ENCODE peak calls at places on chromosomes 16 and 17, in nine cellular contexts. One of them, this sample, is unnamed.

GRCh38 chr17:78132086-78132676 is 1.6 kb downstream of the TMC8 start:
- DNase-seq in islet precursor cell: peak
- DNase-seq in activated CD4-positive, CD25-positive, alpha-beta regulatory T cell: peak
- DNase-seq in stimulated activated CD8-positive, alpha-beta memory T cell treated with anti-CD3 and anti-CD28 coated beads, Interleukin-15, amount 100 ng/mL, for 24 hours: no peak
- DNase-seq in midbrain: no peak
- DNase-seq in NCI-H2227 treated with DMSO at 0.1 percent for 48 hours: no peak
- DNase-seq in NCI-H345: peak
- DNase-seq in stimulated activated CD4-positive, alpha-beta T cell treated with anti-CD3 and anti-CD28 coated beads, Interleukin-4, amount 100 ng/mL, for 1 hour: peak
- DNase-seq in left cardiac atrium: peak
- DNase-seq in this sample: no peak

GRCh38 chr17:60631119-60631518 is 31.1 kb downstream of the PPM1D start:
- DNase-seq in islet precursor cell: no peak
- DNase-seq in NCI-H2227 treated with DMSO at 0.1 percent for 48 hours: no peak
- DNase-seq in NCI-H345: no peak
- DNase-seq in left cardiac atrium: no peak
- DNase-seq in stimulated activated CD8-positive, alpha-beta memory T cell treated with anti-CD3 and anti-CD28 coated beads, Interleukin-15, amount 100 ng/mL, for 24 hours: no peak
- DNase-seq in activated CD4-positive, CD25-positive, alpha-beta regulatory T cell: no peak
- DNase-seq in midbrain: no peak
- DNase-seq in stimulated activated CD4-positive, alpha-beta T cell treated with anti-CD3 and anti-CD28 coated beads, Interleukin-4, amount 100 ng/mL, for 1 hour: no peak
- DNase-seq in this sample: no peak

GRCh38 chr16:80665356-80665755 is 124.6 kb downstream of the DYNLRB2 start:
- DNase-seq in stimulated activated CD8-positive, alpha-beta memory T cell treated with anti-CD3 and anti-CD28 coated beads, Interleukin-15, amount 100 ng/mL, for 24 hours: no peak
- DNase-seq in islet precursor cell: no peak
- DNase-seq in NCI-H2227 treated with DMSO at 0.1 percent for 48 hours: no peak
- DNase-seq in left cardiac atrium: no peak
- DNase-seq in NCI-H345: no peak
- DNase-seq in midbrain: no peak
- DNase-seq in stimulated activated CD4-positive, alpha-beta T cell treated with anti-CD3 and anti-CD28 coated beads, Interleukin-4, amount 100 ng/mL, for 1 hour: no peak
- DNase-seq in activated CD4-positive, CD25-positive, alpha-beta regulatory T cell: no peak
- DNase-seq in this sample: no peak

GRCh38 chr17:63446218-63446980 is at the start of gene CYB561:
- DNase-seq in NCI-H2227 treated with DMSO at 0.1 percent for 48 hours: peak
- DNase-seq in stimulated activated CD8-positive, alpha-beta memory T cell treated with anti-CD3 and anti-CD28 coated beads, Interleukin-15, amount 100 ng/mL, for 24 hours: peak
- DNase-seq in stimulated activated CD4-positive, alpha-beta T cell treated with anti-CD3 and anti-CD28 coated beads, Interleukin-4, amount 100 ng/mL, for 1 hour: peak
- DNase-seq in islet precursor cell: peak
- DNase-seq in left cardiac atrium: peak
- DNase-seq in midbrain: peak
- DNase-seq in NCI-H345: peak
- DNase-seq in activated CD4-positive, CD25-positive, alpha-beta regulatory T cell: peak
- DNase-seq in this sample: peak

GRCh38 chr17:83057793-83058477 is 21.5 kb upstream of the METRNL start:
- DNase-seq in islet precursor cell: peak
- DNase-seq in NCI-H2227 treated with DMSO at 0.1 percent for 48 hours: no peak
- DNase-seq in stimulated activated CD8-positive, alpha-beta memory T cell treated with anti-CD3 and anti-CD28 coated beads, Interleukin-15, amount 100 ng/mL, for 24 hours: no peak
- DNase-seq in activated CD4-positive, CD25-positive, alpha-beta regulatory T cell: no peak
- DNase-seq in midbrain: no peak
- DNase-seq in left cardiac atrium: peak
- DNase-seq in stimulated activated CD4-positive, alpha-beta T cell treated with anti-CD3 and anti-CD28 coated beads, Interleukin-4, amount 100 ng/mL, for 1 hour: no peak
- DNase-seq in NCI-H345: no peak
- DNase-seq in this sample: no peak

GRCh38 chr17:80422981-80423380 is 8.0 kb downstream of the ENDOV start:
- DNase-seq in stimulated activated CD8-positive, alpha-beta memory T cell treated with anti-CD3 and anti-CD28 coated beads, Interleukin-15, amount 100 ng/mL, for 24 hours: no peak
- DNase-seq in activated CD4-positive, CD25-positive, alpha-beta regulatory T cell: no peak
- DNase-seq in midbrain: no peak
- DNase-seq in stimulated activated CD4-positive, alpha-beta T cell treated with anti-CD3 and anti-CD28 coated beads, Interleukin-4, amount 100 ng/mL, for 1 hour: no peak
- DNase-seq in left cardiac atrium: peak
- DNase-seq in islet precursor cell: no peak
- DNase-seq in NCI-H2227 treated with DMSO at 0.1 percent for 48 hours: no peak
- DNase-seq in NCI-H345: no peak
- DNase-seq in this sample: no peak

GRCh38 chr17:72297326-72298115 is 176.7 kb downstream of the SOX9 start:
- DNase-seq in stimulated activated CD4-positive, alpha-beta T cell treated with anti-CD3 and anti-CD28 coated beads, Interleukin-4, amount 100 ng/mL, for 1 hour: no peak
- DNase-seq in NCI-H2227 treated with DMSO at 0.1 percent for 48 hours: no peak
- DNase-seq in activated CD4-positive, CD25-positive, alpha-beta regulatory T cell: no peak
- DNase-seq in left cardiac atrium: peak
- DNase-seq in midbrain: no peak
- DNase-seq in stimulated activated CD8-positive, alpha-beta memory T cell treated with anti-CD3 and anti-CD28 coated beads, Interleukin-15, amount 100 ng/mL, for 24 hours: no peak
- DNase-seq in islet precursor cell: peak
- DNase-seq in NCI-H345: no peak
- DNase-seq in this sample: no peak

GRCh38 chr17:40461036-40461721 is 17.9 kb downstream of the IGFBP4 start:
- DNase-seq in stimulated activated CD4-positive, alpha-beta T cell treated with anti-CD3 and anti-CD28 coated beads, Interleukin-4, amount 100 ng/mL, for 1 hour: no peak
- DNase-seq in islet precursor cell: no peak
- DNase-seq in left cardiac atrium: no peak
- DNase-seq in NCI-H345: no peak
- DNase-seq in activated CD4-positive, CD25-positive, alpha-beta regulatory T cell: no peak
- DNase-seq in midbrain: no peak
- DNase-seq in stimulated activated CD8-positive, alpha-beta memory T cell treated with anti-CD3 and anti-CD28 coated beads, Interleukin-15, amount 100 ng/mL, for 24 hours: no peak
- DNase-seq in NCI-H2227 treated with DMSO at 0.1 percent for 48 hours: no peak
- DNase-seq in this sample: no peak

GRCh38 chr16:11972128-11972527 is 4.4 kb upstream of the SNX29 start:
- DNase-seq in islet precursor cell: no peak
- DNase-seq in NCI-H345: no peak
- DNase-seq in midbrain: no peak
- DNase-seq in NCI-H2227 treated with DMSO at 0.1 percent for 48 hours: no peak
- DNase-seq in left cardiac atrium: no peak
- DNase-seq in stimulated activated CD8-positive, alpha-beta memory T cell treated with anti-CD3 and anti-CD28 coated beads, Interleukin-15, amount 100 ng/mL, for 24 hours: no peak
- DNase-seq in activated CD4-positive, CD25-positive, alpha-beta regulatory T cell: no peak
- DNase-seq in stimulated activated CD4-positive, alpha-beta T cell treated with anti-CD3 and anti-CD28 coated beads, Interleukin-4, amount 100 ng/mL, for 1 hour: no peak
- DNase-seq in this sample: no peak

GRCh38 chr16:22191966-22192260 is 14.2 kb upstream of the EEF2K start:
- DNase-seq in stimulated activated CD4-positive, alpha-beta T cell treated with anti-CD3 and anti-CD28 coated beads, Interleukin-4, amount 100 ng/mL, for 1 hour: peak
- DNase-seq in left cardiac atrium: no peak
- DNase-seq in stimulated activated CD8-positive, alpha-beta memory T cell treated with anti-CD3 and anti-CD28 coated beads, Interleukin-15, amount 100 ng/mL, for 24 hours: no peak
- DNase-seq in NCI-H2227 treated with DMSO at 0.1 percent for 48 hours: peak
- DNase-seq in NCI-H345: no peak
- DNase-seq in islet precursor cell: no peak
- DNase-seq in midbrain: peak
- DNase-seq in activated CD4-positive, CD25-positive, alpha-beta regulatory T cell: no peak
- DNase-seq in this sample: peak

GRCh38 chr16:11759997-11760396 is 17.3 kb upstream of the TXNDC11 start:
- DNase-seq in NCI-H345: no peak
- DNase-seq in islet precursor cell: no peak
- DNase-seq in stimulated activated CD4-positive, alpha-beta T cell treated with anti-CD3 and anti-CD28 coated beads, Interleukin-4, amount 100 ng/mL, for 1 hour: no peak
- DNase-seq in NCI-H2227 treated with DMSO at 0.1 percent for 48 hours: no peak
- DNase-seq in midbrain: no peak
- DNase-seq in stimulated activated CD8-positive, alpha-beta memory T cell treated with anti-CD3 and anti-CD28 coated beads, Interleukin-15, amount 100 ng/mL, for 24 hours: no peak
- DNase-seq in left cardiac atrium: no peak
- DNase-seq in activated CD4-positive, CD25-positive, alpha-beta regulatory T cell: no peak
- DNase-seq in this sample: no peak

GRCh38 chr17:72476575-72476986 is 355.8 kb downstream of the SOX9 start:
- DNase-seq in midbrain: peak
- DNase-seq in stimulated activated CD4-positive, alpha-beta T cell treated with anti-CD3 and anti-CD28 coated beads, Interleukin-4, amount 100 ng/mL, for 1 hour: no peak
- DNase-seq in stimulated activated CD8-positive, alpha-beta memory T cell treated with anti-CD3 and anti-CD28 coated beads, Interleukin-15, amount 100 ng/mL, for 24 hours: no peak
- DNase-seq in NCI-H345: no peak
- DNase-seq in islet precursor cell: no peak
- DNase-seq in NCI-H2227 treated with DMSO at 0.1 percent for 48 hours: no peak
- DNase-seq in left cardiac atrium: no peak
- DNase-seq in activated CD4-positive, CD25-positive, alpha-beta regulatory T cell: no peak
- DNase-seq in this sample: no peak

GRCh38 chr17:15381707-15382106 is 40.3 kb upstream of the TEKT3 start:
- DNase-seq in islet precursor cell: no peak
- DNase-seq in NCI-H2227 treated with DMSO at 0.1 percent for 48 hours: no peak
- DNase-seq in stimulated activated CD8-positive, alpha-beta memory T cell treated with anti-CD3 and anti-CD28 coated beads, Interleukin-15, amount 100 ng/mL, for 24 hours: no peak
- DNase-seq in left cardiac atrium: no peak
- DNase-seq in activated CD4-positive, CD25-positive, alpha-beta regulatory T cell: no peak
- DNase-seq in stimulated activated CD4-positive, alpha-beta T cell treated with anti-CD3 and anti-CD28 coated beads, Interleukin-4, amount 100 ng/mL, for 1 hour: no peak
- DNase-seq in NCI-H345: no peak
- DNase-seq in midbrain: no peak
- DNase-seq in this sample: no peak

GRCh38 chr17:73021771-73022170 is 70.7 kb downstream of the SLC39A11 start:
- DNase-seq in stimulated activated CD4-positive, alpha-beta T cell treated with anti-CD3 and anti-CD28 coated beads, Interleukin-4, amount 100 ng/mL, for 1 hour: no peak
- DNase-seq in islet precursor cell: no peak
- DNase-seq in activated CD4-positive, CD25-positive, alpha-beta regulatory T cell: no peak
- DNase-seq in NCI-H2227 treated with DMSO at 0.1 percent for 48 hours: no peak
- DNase-seq in NCI-H345: no peak
- DNase-seq in left cardiac atrium: no peak
- DNase-seq in stimulated activated CD8-positive, alpha-beta memory T cell treated with anti-CD3 and anti-CD28 coated beads, Interleukin-15, amount 100 ng/mL, for 24 hours: no peak
- DNase-seq in midbrain: no peak
- DNase-seq in this sample: no peak

GRCh38 chr16:78553268-78554044 is 454.0 kb downstream of the WWOX start:
- DNase-seq in activated CD4-positive, CD25-positive, alpha-beta regulatory T cell: no peak
- DNase-seq in midbrain: no peak
- DNase-seq in left cardiac atrium: no peak
- DNase-seq in stimulated activated CD8-positive, alpha-beta memory T cell treated with anti-CD3 and anti-CD28 coated beads, Interleukin-15, amount 100 ng/mL, for 24 hours: no peak
- DNase-seq in islet precursor cell: no peak
- DNase-seq in stimulated activated CD4-positive, alpha-beta T cell treated with anti-CD3 and anti-CD28 coated beads, Interleukin-4, amount 100 ng/mL, for 1 hour: no peak
- DNase-seq in NCI-H345: no peak
- DNase-seq in NCI-H2227 treated with DMSO at 0.1 percent for 48 hours: no peak
- DNase-seq in this sample: no peak

GRCh38 chr16:4298761-4299522 is 16.9 kb upstream of the GLIS2 start:
- DNase-seq in NCI-H345: no peak
- DNase-seq in activated CD4-positive, CD25-positive, alpha-beta regulatory T cell: no peak
- DNase-seq in NCI-H2227 treated with DMSO at 0.1 percent for 48 hours: no peak
- DNase-seq in islet precursor cell: peak
- DNase-seq in stimulated activated CD4-positive, alpha-beta T cell treated with anti-CD3 and anti-CD28 coated beads, Interleukin-4, amount 100 ng/mL, for 1 hour: no peak
- DNase-seq in left cardiac atrium: peak
- DNase-seq in stimulated activated CD8-positive, alpha-beta memory T cell treated with anti-CD3 and anti-CD28 coated beads, Interleukin-15, amount 100 ng/mL, for 24 hours: no peak
- DNase-seq in midbrain: no peak
- DNase-seq in this sample: no peak

GRCh38 chr17:52536466-52536865 is 378.0 kb upstream of the CA10 start:
- DNase-seq in stimulated activated CD4-positive, alpha-beta T cell treated with anti-CD3 and anti-CD28 coated beads, Interleukin-4, amount 100 ng/mL, for 1 hour: no peak
- DNase-seq in stimulated activated CD8-positive, alpha-beta memory T cell treated with anti-CD3 and anti-CD28 coated beads, Interleukin-15, amount 100 ng/mL, for 24 hours: no peak
- DNase-seq in left cardiac atrium: peak
- DNase-seq in NCI-H345: no peak
- DNase-seq in midbrain: no peak
- DNase-seq in islet precursor cell: peak
- DNase-seq in activated CD4-positive, CD25-positive, alpha-beta regulatory T cell: no peak
- DNase-seq in NCI-H2227 treated with DMSO at 0.1 percent for 48 hours: no peak
- DNase-seq in this sample: no peak

This sample was measured in NCI-H2029.